ENCODE peak calls at places on chromosomes 2 and 18, in four cellular contexts. O, X, P and V are unnamed samples.

GRCh38 chr2:168246072-168246482 is 1.3 kb downstream of the STK39 start:
- DNase-seq in O (no peak), X (no peak), P (no peak), V (no peak)

GRCh38 chr2:124778076-124778475 is 753.0 kb downstream of the CNTNAP5 start:
- DNase-seq in P (no peak), O (no peak), X (no peak), V (no peak)

GRCh38 chr18:51168960-51169662 is 28.4 kb downstream of the MEX3C start:
- DNase-seq in P (no peak), X (no peak), O (no peak), V (no peak)

GRCh38 chr2:231347081-231347480 is 48.4 kb upstream of the B3GNT7 start:
- DNase-seq in P (no peak), X (peak; percentile 43), O (peak; percentile 37), V (no peak)

GRCh38 chr2:157857881-157858280 is 18.2 kb downstream of the ACVR1 start:
- DNase-seq in P (no peak), X (no peak), O (no peak), V (no peak)

GRCh38 chr18:36812686-36813085 is 16.1 kb downstream of the TPGS2 start:
- DNase-seq in X (no peak), P (no peak), O (no peak), V (no peak)

GRCh38 chr2:234099266-234099665 is 48.8 kb downstream of the SPP2 start:
- DNase-seq in P (no peak), O (no peak), X (no peak), V (no peak)

GRCh38 chr2:199940373-199940772 is 14.9 kb downstream of the TYW5 start:
- DNase-seq in X (no peak), O (no peak), P (peak; percentile 23), V (no peak)

GRCh38 chr2:46669996-46670793 is 190.8 kb downstream of the TMEM247 start:
- DNase-seq in X (no peak), P (peak; percentile 68), O (no peak), V (no peak)

GRCh38 chr18:42011053-42011452 is 56.0 kb downstream of the PIK3C3 start:
- DNase-seq in P (no peak), X (no peak), O (no peak), V (no peak)

GRCh38 chr2:224069172-224069571 is 30.1 kb upstream of the SERPINE2 start:
- DNase-seq in P (no peak), O (no peak), X (no peak), V (no peak)

GRCh38 chr18:23458830-23459529 is 5.9 kb downstream of the RIOK3 start:
- DNase-seq in X (no peak), O (no peak), P (no peak), V (no peak)

GRCh38 chr2:159515482-159515881 is 100.9 kb downstream of the BAZ2B start:
- DNase-seq in X (no peak), P (no peak), O (no peak), V (no peak)

GRCh38 chr18:59740131-59740530 is 42.9 kb upstream of the CCBE1 start:
- DNase-seq in X (no peak), O (no peak), P (no peak), V (no peak)

GRCh38 chr2:46984642-46985476 is 69.3 kb upstream of the MCFD2 start:
- DNase-seq in X (no peak), O (peak; percentile 50), P (peak; percentile 97), V (peak; percentile 92)

DNA sequence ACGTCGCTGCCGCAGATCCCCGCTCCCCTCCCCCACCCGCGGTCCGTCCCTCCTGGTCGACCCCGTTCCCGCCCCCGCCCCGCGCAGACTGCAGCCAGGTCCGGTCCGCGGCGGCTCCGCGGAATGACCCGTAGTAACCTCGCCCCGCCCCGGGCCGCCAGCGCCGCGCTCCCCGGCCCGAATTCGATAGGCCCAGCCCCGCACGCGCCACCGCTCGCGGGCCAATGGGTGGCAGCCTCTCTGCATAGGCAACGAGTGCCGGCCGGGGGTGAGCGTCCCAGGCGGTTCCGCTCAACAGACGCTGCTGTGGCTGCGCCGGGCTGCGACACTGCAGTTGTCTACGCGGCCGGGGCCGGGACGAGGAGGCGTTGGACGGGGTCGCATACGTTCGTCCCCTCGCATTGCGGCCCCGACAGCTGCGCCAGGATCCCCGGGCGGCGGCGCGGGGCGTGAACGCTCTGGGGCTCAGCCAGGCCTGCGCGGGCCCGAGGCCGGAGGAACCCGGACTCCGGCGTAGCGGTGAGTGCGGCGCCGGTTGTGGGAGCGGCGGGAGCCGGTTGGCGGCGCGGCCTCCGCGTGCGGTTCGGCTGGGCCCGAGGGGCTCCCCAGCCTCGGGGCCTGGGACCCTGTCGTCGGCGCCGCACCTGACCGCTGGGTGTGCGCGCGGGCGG is at the start of gene ACSL3:
- DNase-seq in O (peak; percentile 94), X (peak; percentile 98), P (peak; percentile 90), V (peak; percentile 94)
- TF ChIP-seq CTCF in O (peak; percentile 8), X (no peak), P (peak; percentile 45), V (peak; percentile 12)

DNA sequence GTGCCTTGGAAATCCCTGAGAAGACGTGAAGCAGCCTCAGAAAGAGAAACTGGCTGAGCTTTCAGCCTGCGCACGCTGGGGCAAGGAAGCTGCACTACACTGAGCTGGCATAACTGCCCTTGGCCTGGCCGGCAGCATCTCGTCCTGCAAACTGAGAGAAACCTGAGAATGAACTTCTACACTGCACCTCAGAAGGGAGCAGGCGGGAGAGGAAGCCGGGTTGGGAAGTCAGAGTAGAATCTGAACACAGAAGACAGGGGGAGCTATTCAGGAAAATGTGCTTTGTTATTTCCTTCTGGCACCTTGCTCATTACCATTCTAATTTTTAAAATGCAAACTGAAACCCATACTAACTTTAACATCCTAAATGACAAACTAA is 70.9 kb downstream of the ZEB2 start:
- DNase-seq in X (no peak), P (no peak), O (no peak), V (no peak)
- TF ChIP-seq CTCF in X (peak; percentile 26), P (peak; percentile 76), O (no peak), V (no peak)

DNA sequence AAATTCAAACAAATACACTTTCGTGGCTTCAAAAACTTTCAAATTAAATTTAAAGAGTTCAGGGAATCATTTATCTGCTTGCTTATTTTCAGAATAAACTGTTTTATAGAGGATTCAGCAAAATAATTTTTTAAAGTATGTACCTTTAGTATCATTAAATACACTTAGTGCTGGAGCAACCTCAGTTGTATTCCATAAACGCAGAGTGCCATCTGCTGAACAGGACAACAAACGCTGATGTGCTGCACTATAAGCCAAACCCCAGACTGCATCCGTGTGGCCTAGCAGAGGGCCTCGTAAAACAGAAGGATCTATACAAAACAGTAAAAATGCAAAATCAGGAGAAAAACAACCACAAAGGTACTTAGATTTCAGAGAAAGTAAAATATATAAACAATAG is 108.6 kb downstream of the STRN start:
- DNase-seq in X (no peak), P (no peak), O (no peak), V (no peak)
- TF ChIP-seq CTCF in X (no peak), P (no peak), O (no peak), V (no peak)

DNA sequence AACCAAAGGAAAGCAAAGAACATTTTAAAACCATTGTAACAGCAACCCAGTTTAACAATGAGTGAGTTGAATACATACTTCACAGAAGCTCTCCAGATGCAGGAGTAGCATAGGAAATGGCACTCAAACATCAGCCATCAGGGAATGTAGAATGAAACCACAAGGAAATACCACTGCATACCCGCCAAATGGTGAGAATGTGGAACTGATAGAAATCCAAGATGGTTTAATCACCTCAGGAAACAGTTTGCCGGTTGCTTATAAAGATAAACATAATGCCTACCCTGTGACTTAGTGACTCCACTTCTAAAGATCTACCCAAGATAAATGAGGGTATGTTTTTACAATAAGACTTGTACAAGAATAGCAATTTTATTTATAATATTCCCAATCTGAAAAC is 132.0 kb downstream of the GALNT1 start:
- DNase-seq in P (peak; percentile 42), O (no peak), X (no peak), V (no peak)
- TF ChIP-seq CTCF in P (no peak), O (no peak), X (no peak), V (no peak)

GRCh38 chr2:201118121-201118956 is 2.4 kb downstream of the CFLAR start:
- DNase-seq in P (peak; percentile 71), O (peak; percentile 92), X (peak; percentile 84), V (peak; percentile 80)
- TF ChIP-seq CTCF in P (peak; percentile 72), O (peak; percentile 89), X (peak; percentile 34), V (peak; percentile 35)

GRCh38 chr2:140698736-140699135 is 1432.1 kb downstream of the LRP1B start:
- DNase-seq in P (no peak), O (no peak), X (no peak), V (no peak)

GRCh38 chr2:140696449-140696848 is 1434.4 kb downstream of the LRP1B start:
- DNase-seq in X (no peak), O (no peak), P (no peak), V (no peak)

DNA sequence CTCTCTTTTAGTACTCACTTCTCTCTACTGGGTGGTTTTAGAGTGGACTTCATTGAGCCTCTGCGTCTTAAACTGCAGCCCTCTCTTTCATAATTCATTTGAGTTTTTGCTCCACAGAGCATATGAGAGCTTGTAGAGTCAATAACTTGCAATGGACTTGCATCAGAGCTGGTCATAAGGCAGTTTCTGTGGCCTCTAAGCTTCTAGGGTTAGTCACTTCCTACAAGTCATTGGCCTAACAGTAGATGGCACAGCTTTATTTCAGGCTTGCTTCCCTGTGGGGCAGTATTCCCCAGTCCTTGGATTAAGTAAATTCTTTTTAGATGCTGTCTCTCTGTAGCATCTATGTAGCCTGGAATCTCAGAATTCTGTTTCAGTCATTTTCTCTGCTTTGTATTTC is 1435.7 kb downstream of the LRP1B start:
- DNase-seq in P (no peak), O (no peak), X (no peak), V (no peak)
- TF ChIP-seq CTCF in P (no peak), O (no peak), X (no peak), V (no peak)

GRCh38 chr2:9770308-9771100 is 72.8 kb upstream of the TAF1B start:
- DNase-seq in P (peak; percentile 64), O (peak; percentile 83), X (peak; percentile 70), V (no peak)

GRCh38 chr2:9767656-9768281 is 75.5 kb upstream of the TAF1B start:
- DNase-seq in P (no peak), X (no peak), O (no peak), V (no peak)

GRCh38 chr2:9770006-9770307 is 73.3 kb upstream of the TAF1B start:
- DNase-seq in P (no peak), O (no peak), X (no peak), V (no peak)

GRCh38 chr2:9769171-9770005 is 73.9 kb upstream of the TAF1B start:
- DNase-seq in X (no peak), P (no peak), O (peak; percentile 70), V (no peak)

DNA sequence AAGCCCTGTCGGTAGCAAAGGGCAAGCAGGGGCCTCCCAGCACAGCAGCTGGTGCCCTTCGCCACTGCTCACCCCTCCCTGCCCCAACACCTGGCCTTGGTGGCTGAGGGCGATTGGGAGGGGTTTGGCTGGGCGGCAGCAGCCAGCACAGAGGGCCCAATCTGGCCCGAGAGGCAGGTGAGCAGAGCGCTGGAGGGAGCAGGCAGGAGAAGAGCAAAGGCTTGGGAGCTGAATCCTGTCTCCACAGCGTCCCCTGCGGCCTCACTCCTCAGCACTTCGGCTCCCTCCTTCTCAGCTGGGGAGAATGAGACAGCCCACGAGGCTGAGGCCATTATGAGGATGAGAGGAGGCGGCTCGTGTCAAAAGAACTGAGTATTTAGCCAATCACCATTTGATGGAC is 74.9 kb upstream of the TAF1B start:
- DNase-seq in P (no peak), O (peak; percentile 67), X (no peak), V (no peak)
- TF ChIP-seq CTCF in P (no peak), O (peak; percentile 72), X (no peak), V (no peak)

GRCh38 chr2:164048729-164049128 is 312.9 kb upstream of the FIGN start:
- DNase-seq in X (no peak), P (no peak), O (no peak), V (no peak)
- TF ChIP-seq CTCF in X (no peak), P (no peak), O (no peak), V (no peak)